ENCODE peak calls at places on chromosomes 5 and 9, in nine cellular contexts. C, Q, M, G, W, I, E, U and X are unnamed samples.

GRCh38 chr5:27241564-27242257 is 203.3 kb upstream of the CDH9 start:
- DNase-seq in E (peak; percentile 28), Q (no peak), M (no peak), U (no peak), W (no peak), C (peak; percentile 92), G (no peak), I (peak; percentile 51), X (peak; percentile 91)

GRCh38 chr5:97425511-97425910 is 242.5 kb upstream of the RIOK2 start:
- DNase-seq in C (peak; percentile 38), U (peak; percentile 53), Q (no peak), M (no peak), W (no peak), G (peak; percentile 53), E (no peak), I (no peak), X (peak; percentile 33)

GRCh38 chr5:929596-929995 is 36.9 kb downstream of the TRIP13 start:
- DNase-seq in W (no peak), U (no peak), G (no peak), Q (no peak), E (no peak), M (no peak), I (no peak), C (no peak), X (no peak)

GRCh38 chr5:76831108-76831447 is 12.2 kb downstream of the F2RL1 start:
- DNase-seq in W (no peak), M (no peak), E (no peak), C (peak; percentile 30), U (no peak), I (no peak), G (peak; percentile 46), Q (no peak), X (peak; percentile 51)

GRCh38 chr5:69467442-69468225 is 25.0 kb upstream of the OCLN start:
- DNase-seq in E (peak; percentile 11), Q (no peak), W (no peak), M (no peak), C (no peak), G (no peak), U (no peak), I (no peak), X (no peak)

GRCh38 chr5:160744253-160745112 is 107.5 kb downstream of the ATP10B start:
- DNase-seq in E (no peak), G (peak; percentile 31), C (no peak), U (peak; percentile 11), W (no peak), I (no peak), M (no peak), Q (no peak), X (no peak)

GRCh38 chr9:69476016-69476415 is 151.0 kb downstream of the ENTREP1 start:
- DNase-seq in E (peak; percentile 72), M (no peak), Q (no peak), I (no peak), C (no peak), U (no peak), G (no peak), W (no peak), X (no peak)

GRCh38 chr5:135735831-135736230 is 98.6 kb upstream of the SLC25A48 start:
- DNase-seq in Q (no peak), G (no peak), I (no peak), E (no peak), U (no peak), C (no peak), W (no peak), M (no peak), X (no peak)

GRCh38 chr5:150492621-150493020 is 15.3 kb upstream of the NDST1 start:
- DNase-seq in Q (no peak), C (peak; percentile 73), I (no peak), G (no peak), E (no peak), M (no peak), U (no peak), W (no peak), X (peak; percentile 94)

GRCh38 chr9:87282477-87282991 is 215.1 kb upstream of the DAPK1 start:
- DNase-seq in U (no peak), W (no peak), C (no peak), M (no peak), Q (no peak), I (no peak), E (no peak), G (no peak), X (no peak)

GRCh38 chr5:134246771-134247329 is 21.0 kb upstream of the PPP2CA start:
- DNase-seq in U (no peak), M (no peak), C (peak; percentile 58), E (no peak), I (no peak), Q (no peak), G (no peak), W (no peak), X (peak; percentile 25)

GRCh38 chr5:6572086-6572824 is 60.6 kb downstream of the NSUN2 start:
- DNase-seq in U (no peak), G (no peak), I (no peak), W (no peak), M (no peak), E (no peak), Q (no peak), C (no peak), X (no peak)

GRCh38 chr9:93261281-93261680 is 77.3 kb downstream of the WNK2 start:
- DNase-seq in W (no peak), E (no peak), U (peak; percentile 37), Q (peak; percentile 81), M (peak; percentile 37), C (no peak), G (peak; percentile 33), I (peak; percentile 3), X (no peak)

GRCh38 chr9:22053178-22053577 is 44.1 kb upstream of the CDKN2B start:
- DNase-seq in U (no peak), E (no peak), C (peak; percentile 23), I (no peak), Q (no peak), M (no peak), W (no peak), G (no peak), X (no peak)

GRCh38 chr9:21668504-21668903 is 133.9 kb upstream of the MTAP start:
- DNase-seq in C (no peak), W (no peak), Q (no peak), G (no peak), U (no peak), M (no peak), I (no peak), E (no peak), X (no peak)

GRCh38 chr5:1641041-1641440 is 117.3 kb upstream of the LPCAT1 start:
- DNase-seq in M (no peak), G (no peak), C (no peak), W (no peak), Q (no peak), E (no peak), U (no peak), I (no peak), X (no peak)

DNA sequence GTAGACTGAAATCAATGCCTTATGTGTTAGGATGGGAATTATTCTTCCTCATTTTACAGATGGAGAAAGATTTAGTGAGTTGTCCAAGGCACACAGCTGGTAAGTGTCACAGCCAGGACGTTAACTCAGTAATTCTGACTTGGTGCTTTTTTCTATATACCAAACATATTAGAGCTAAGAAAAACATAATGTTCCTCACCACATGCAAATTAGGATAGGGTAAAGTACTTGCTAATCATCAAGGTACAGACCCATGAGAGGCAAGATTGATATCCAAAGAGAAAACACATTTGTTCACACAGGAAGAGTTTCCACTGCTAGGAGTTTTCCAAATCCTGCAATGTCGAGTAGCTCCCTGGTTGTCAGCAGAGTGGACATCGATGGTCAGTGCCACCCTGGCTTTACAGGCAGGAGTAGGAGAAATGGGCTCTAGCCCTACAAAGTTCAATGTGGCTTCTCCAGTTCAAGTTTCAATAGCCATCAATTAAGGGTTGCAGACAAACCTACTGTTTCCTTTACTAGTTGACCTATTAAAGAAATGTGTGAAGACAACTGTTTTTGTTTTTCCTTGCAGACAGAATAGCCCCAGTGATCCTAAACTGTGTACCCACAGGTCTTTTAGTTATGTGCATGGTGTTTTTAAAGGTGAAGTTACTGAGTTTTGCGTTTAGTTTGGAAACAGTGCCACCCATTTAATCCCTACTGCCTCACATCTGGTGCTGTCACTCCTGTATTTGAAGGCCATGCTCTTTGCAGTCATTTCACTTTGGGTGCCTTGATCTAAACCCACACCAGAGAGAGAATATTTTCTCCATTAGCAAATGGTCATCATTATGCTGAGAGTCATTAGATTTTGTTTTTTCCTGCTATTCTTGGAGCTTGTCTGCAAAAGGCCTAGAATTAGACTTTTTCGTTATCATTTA is 460.8 kb upstream of the SMARCA2 start:
- DNase-seq in G (no peak), C (no peak), Q (no peak), M (no peak), W (no peak), E (no peak), U (no peak), I (no peak), X (no peak)
- H3K4me1 ChIP-seq in G (no peaks in the 10 kb centered on the region), C (no peaks in the 10 kb centered on the region), Q (no peaks in the 10 kb centered on the region), M (no peaks in the 10 kb centered on the region), W (no peaks in the 10 kb centered on the region), E (no peaks in the 10 kb centered on the region), U (no peaks in the 10 kb centered on the region), I (no peaks in the 10 kb centered on the region), X (no peaks in the 10 kb centered on the region)

GRCh38 chr5:72129730-72130129 is 22.5 kb downstream of the MAP1B start:
- DNase-seq in G (no peak), E (no peak), Q (no peak), U (no peak), I (no peak), M (no peak), W (no peak), C (no peak), X (peak; percentile 49)
- H3K4me2 ChIP-seq in G (no peak overlapping the region), E (no peak overlapping the region), Q (no peak overlapping the region), U (no peak overlapping the region), I (no peak overlapping the region), M (peak overlapping the region; percentile 29), W (no peak overlapping the region), C (no peak overlapping the region), X (peak overlapping the region; percentile 53)

GRCh38 chr9:136485651-136486050 is 2.8 kb upstream of the SEC16A start:
- DNase-seq in G (no peak), M (no peak), I (no peak), Q (no peak), E (no peak), U (no peak), W (no peak), C (no peak), X (no peak)

GRCh38 chr9:136484153-136485048 is 1.6 kb upstream of the SEC16A start:
- DNase-seq in G (peak; percentile 21), I (peak; percentile 41), W (no peak), Q (no peak), M (no peak), C (peak; percentile 69), U (no peak), E (no peak), X (peak; percentile 67)

GRCh38 chr9:136486131-136486530 is 3.3 kb upstream of the SEC16A start:
- DNase-seq in Q (no peak), E (no peak), G (no peak), M (no peak), W (no peak), U (no peak), C (no peak), I (no peak), X (no peak)

GRCh38 chr9:136483589-136484152 is 831 bp upstream of the SEC16A start:
- DNase-seq in M (peak; percentile 96), E (peak; percentile 95), W (peak; percentile 67), Q (peak; percentile 93), U (peak; percentile 90), C (peak; percentile 89), I (peak; percentile 98), G (peak; percentile 98), X (peak; percentile 96)

GRCh38 chr9:136485049-136485647 is 2.3 kb upstream of the SEC16A start:
- DNase-seq in W (no peak), E (peak; percentile 63), G (peak; percentile 86), I (peak; percentile 87), U (peak; percentile 90), C (peak; percentile 64), Q (peak; percentile 77), M (peak; percentile 81), X (peak; percentile 79)
- TF ChIP-seq EZH2phosphoT487 in W (no peak), E (no peak), G (no peak), I (no peak), U (no peak), C (no peak), Q (no peak), M (no peak), X (no peak)

GRCh38 chr5:151679421-151680155 is 7.1 kb downstream of the SPARC start:
- DNase-seq in U (no peak), C (no peak), G (no peak), Q (no peak), E (no peak), M (no peak), I (no peak), W (no peak), X (peak; percentile 75)
- H3K4me1 ChIP-seq in U (peaks cover 44% of the 10 kb centered on the region), C (peaks cover 16% of the 10 kb centered on the region), G (peaks cover 34% of the 10 kb centered on the region), Q (no peaks in the 10 kb centered on the region), E (no peaks in the 10 kb centered on the region), M (peaks cover 25% of the 10 kb centered on the region), I (peaks cover 55% of the 10 kb centered on the region), W (peaks cover under 1% of the 10 kb centered on the region), X (peaks cover 93% of the 10 kb centered on the region)